ENCODE peak calls at places on chromosomes 11 and 22, in five cellular contexts. G is GM12891; H is CD4-positive, alpha-beta T cell; S is endodermal cell; L is iPS DF 6.9. T is an unnamed sample.

GRCh38 chr11:68020575-68020974 is 9.9 kb upstream of the NDUFS8 start:
- DNase-seq in G (no peak), H (no peak), S (peak; percentile 86), L (no peak), T (no peak)

GRCh38 chr11:45333506-45333971 is 47.4 kb upstream of the SYT13 start:
- DNase-seq in G (no peak), H (no peak), S (peak; percentile 71), L (no peak), T (no peak)

GRCh38 chr11:69170704-69171103 is 15.0 kb downstream of the SMIM38 start:
- DNase-seq in G (no peak), H (no peak), S (no peak), L (no peak), T (no peak)

GRCh38 chr11:70501026-70501901 is 102.9 kb downstream of the CTTN start:
- DNase-seq in G (no peak), H (no peak), S (no peak), L (no peak), T (no peak)

GRCh38 chr11:35216962-35217667 is 78.1 kb downstream of the CD44 start:
- DNase-seq in G (no peak), H (no peak), S (peak; percentile 71), L (no peak), T (peak; percentile 3)

GRCh38 chr11:16741473-16741872 is 3.0 kb downstream of the C11orf58 start:
- DNase-seq in G (no peak), H (no peak), S (no peak), L (no peak), T (no peak)

GRCh38 chr22:40181323-40181722 is 3.6 kb downstream of the TNRC6B start:
- DNase-seq in G (no peak), H (no peak), S (no peak), L (no peak), T (no peak)

GRCh38 chr11:24453129-24453723 is 43.6 kb upstream of the LUZP2 start:
- DNase-seq in G (no peak), H (no peak), S (no peak), L (no peak), T (no peak)

GRCh38 chr11:12110714-12111481 is 508 bp downstream of the MICAL2 start:
- DNase-seq in G (peak; percentile 32), H (peak; percentile 11), S (peak; percentile 81), L (no peak), T (peak; percentile 36)

GRCh38 chr11:86669424-86669823 is 3.0 kb downstream of the ME3 start:
- DNase-seq in G (no peak), H (no peak), S (no peak), L (no peak), T (no peak)